ENCODE peak calls at places on chromosomes 5 and 9, in five cellular contexts. F, S, T, C and L are unnamed samples.

GRCh38 chr5:56585973-56586740 is 229.2 kb upstream of the MAP3K1 start:
- DNase-seq in F (peak), S (no peak), T (peak), C (peak), L (no peak)

GRCh38 chr9:108783318-108784127 is 72.3 kb downstream of the ACTL7B start:
- DNase-seq in F (no peak), S (no peak), T (no peak), C (no peak), L (peak)

GRCh38 chr9:36163049-36163839 is 5.9 kb upstream of the CCIN start:
- DNase-seq in F (peak), S (peak), T (peak), C (peak), L (peak)

GRCh38 chr5:14676320-14676719 is 11.8 kb downstream of the OTULIN start:
- DNase-seq in F (no peak), S (no peak), T (peak), C (no peak), L (no peak)

GRCh38 chr9:116471093-116471906 is 215.8 kb upstream of the TRIM32 start:
- DNase-seq in F (peak), S (no peak), T (peak), C (peak), L (peak)

GRCh38 chr9:7154003-7154619 is 396.3 kb downstream of the KDM4C start:
- DNase-seq in F (no peak), S (no peak), T (no peak), C (no peak), L (peak)

GRCh38 chr5:176985516-176985915 is 21.1 kb downstream of the UIMC1 start:
- DNase-seq in F (no peak), S (no peak), T (no peak), C (no peak), L (no peak)

GRCh38 chr5:176739461-176740051 is 70.8 kb upstream of the UNC5A start:
- DNase-seq in F (no peak), S (no peak), T (no peak), C (peak), L (no peak)

GRCh38 chr9:103168254-103168653 is 173.1 kb downstream of the CYLC2 start:
- DNase-seq in F (no peak), S (no peak), T (no peak), C (no peak), L (peak)

GRCh38 chr5:43192558-43193170 is 639 bp downstream of the NIM1K start:
- DNase-seq in F (no peak), S (peak), T (peak), C (peak), L (no peak)